ENCODE peak calls at places on chromosomes 6 and 20, in ten cellular contexts. One of them, this sample, is unnamed.

GRCh38 chr20:18537651-18538050 is 29.6 kb upstream of the SMIM26 start:
- DNase-seq in heart left ventricle: no peak
- DNase-seq in Panc1: no peak
- DNase-seq in tibial artery: no peak
- DNase-seq in thoracic aorta: no peak
- DNase-seq in CD4-positive, alpha-beta memory T cell: no peak
- DNase-seq in colonic mucosa: no peak
- DNase-seq in psoas muscle: no peak
- DNase-seq in PC-9: no peak
- DNase-seq in endodermal cell: no peak
- DNase-seq in this sample: no peak

GRCh38 chr6:45163952-45164766 is 164.0 kb upstream of the RUNX2 start:
- DNase-seq in heart left ventricle: no peak
- DNase-seq in Panc1: no peak
- DNase-seq in tibial artery: no peak
- DNase-seq in thoracic aorta: no peak
- DNase-seq in CD4-positive, alpha-beta memory T cell: no peak
- DNase-seq in colonic mucosa: no peak
- DNase-seq in psoas muscle: no peak
- DNase-seq in PC-9: no peak
- DNase-seq in endodermal cell: no peak
- DNase-seq in this sample: no peak

GRCh38 chr20:52593634-52594033 is 378.5 kb upstream of the TSHZ2 start:
- DNase-seq in heart left ventricle: no peak
- DNase-seq in Panc1: no peak
- DNase-seq in tibial artery: no peak
- DNase-seq in thoracic aorta: no peak
- DNase-seq in CD4-positive, alpha-beta memory T cell: no peak
- DNase-seq in colonic mucosa: no peak
- DNase-seq in psoas muscle: no peak
- DNase-seq in PC-9: no peak
- DNase-seq in endodermal cell: no peak
- DNase-seq in this sample: no peak

GRCh38 chr6:98678481-98678880 is 155.9 kb upstream of the POU3F2 start:
- DNase-seq in heart left ventricle: no peak
- DNase-seq in Panc1: no peak
- DNase-seq in tibial artery: no peak
- DNase-seq in thoracic aorta: no peak
- DNase-seq in CD4-positive, alpha-beta memory T cell: no peak
- DNase-seq in colonic mucosa: no peak
- DNase-seq in psoas muscle: no peak
- DNase-seq in PC-9: no peak
- DNase-seq in endodermal cell: no peak
- DNase-seq in this sample: no peak

GRCh38 chr6:169287675-169288074 is 34.0 kb upstream of the THBS2 start:
- DNase-seq in heart left ventricle: no peak
- DNase-seq in Panc1: no peak
- DNase-seq in tibial artery: no peak
- DNase-seq in thoracic aorta: no peak
- DNase-seq in CD4-positive, alpha-beta memory T cell: no peak
- DNase-seq in colonic mucosa: no peak
- DNase-seq in psoas muscle: no peak
- DNase-seq in PC-9: no peak
- DNase-seq in endodermal cell: no peak
- DNase-seq in this sample: no peak

GRCh38 chr20:39676857-39677351 is 714.8 kb downstream of the DHX35 start:
- DNase-seq in heart left ventricle: no peak
- DNase-seq in Panc1: no peak
- DNase-seq in tibial artery: no peak
- DNase-seq in thoracic aorta: no peak
- DNase-seq in CD4-positive, alpha-beta memory T cell: no peak
- DNase-seq in colonic mucosa: peak; percentile 20
- DNase-seq in psoas muscle: no peak
- DNase-seq in PC-9: no peak
- DNase-seq in endodermal cell: no peak
- DNase-seq in this sample: peak; percentile 79

GRCh38 chr20:64000906-64001305 is 20.0 kb downstream of the PRPF6 start:
- DNase-seq in heart left ventricle: no peak
- DNase-seq in Panc1: no peak
- DNase-seq in tibial artery: no peak
- DNase-seq in thoracic aorta: no peak
- DNase-seq in CD4-positive, alpha-beta memory T cell: no peak
- DNase-seq in colonic mucosa: no peak
- DNase-seq in psoas muscle: no peak
- DNase-seq in PC-9: no peak
- DNase-seq in endodermal cell: no peak
- DNase-seq in this sample: no peak

GRCh38 chr6:28543671-28544131 is 18.0 kb downstream of the GPX5 start:
- DNase-seq in heart left ventricle: no peak
- DNase-seq in Panc1: no peak
- DNase-seq in tibial artery: no peak
- DNase-seq in thoracic aorta: no peak
- DNase-seq in CD4-positive, alpha-beta memory T cell: peak; percentile 20
- DNase-seq in colonic mucosa: no peak
- DNase-seq in psoas muscle: no peak
- DNase-seq in PC-9: peak; percentile 37
- DNase-seq in endodermal cell: peak; percentile 74
- DNase-seq in this sample: no peak

GRCh38 chr20:19185083-19185482 is 27.4 kb upstream of the SLC24A3 start:
- DNase-seq in heart left ventricle: no peak
- DNase-seq in Panc1: no peak
- DNase-seq in tibial artery: no peak
- DNase-seq in thoracic aorta: no peak
- DNase-seq in CD4-positive, alpha-beta memory T cell: no peak
- DNase-seq in colonic mucosa: no peak
- DNase-seq in psoas muscle: no peak
- DNase-seq in PC-9: no peak
- DNase-seq in endodermal cell: no peak
- DNase-seq in this sample: peak; percentile 18

GRCh38 chr20:47610247-47610944 is 108.7 kb downstream of the NCOA3 start:
- DNase-seq in heart left ventricle: peak; percentile 34
- DNase-seq in Panc1: peak; percentile 79
- DNase-seq in tibial artery: no peak
- DNase-seq in thoracic aorta: peak; percentile 40
- DNase-seq in CD4-positive, alpha-beta memory T cell: peak; percentile 39
- DNase-seq in colonic mucosa: no peak
- DNase-seq in psoas muscle: no peak
- DNase-seq in PC-9: peak; percentile 35
- DNase-seq in endodermal cell: no peak
- DNase-seq in this sample: peak; percentile 52

GRCh38 chr20:4592316-4593148 is 129.2 kb upstream of the PRND start:
- DNase-seq in heart left ventricle: no peak
- DNase-seq in Panc1: no peak
- DNase-seq in tibial artery: no peak
- DNase-seq in thoracic aorta: no peak
- DNase-seq in CD4-positive, alpha-beta memory T cell: peak; percentile 38
- DNase-seq in colonic mucosa: peak; percentile 31
- DNase-seq in psoas muscle: peak; percentile 56
- DNase-seq in PC-9: peak; percentile 67
- DNase-seq in endodermal cell: peak; percentile 88
- DNase-seq in this sample: peak; percentile 33

DNA sequence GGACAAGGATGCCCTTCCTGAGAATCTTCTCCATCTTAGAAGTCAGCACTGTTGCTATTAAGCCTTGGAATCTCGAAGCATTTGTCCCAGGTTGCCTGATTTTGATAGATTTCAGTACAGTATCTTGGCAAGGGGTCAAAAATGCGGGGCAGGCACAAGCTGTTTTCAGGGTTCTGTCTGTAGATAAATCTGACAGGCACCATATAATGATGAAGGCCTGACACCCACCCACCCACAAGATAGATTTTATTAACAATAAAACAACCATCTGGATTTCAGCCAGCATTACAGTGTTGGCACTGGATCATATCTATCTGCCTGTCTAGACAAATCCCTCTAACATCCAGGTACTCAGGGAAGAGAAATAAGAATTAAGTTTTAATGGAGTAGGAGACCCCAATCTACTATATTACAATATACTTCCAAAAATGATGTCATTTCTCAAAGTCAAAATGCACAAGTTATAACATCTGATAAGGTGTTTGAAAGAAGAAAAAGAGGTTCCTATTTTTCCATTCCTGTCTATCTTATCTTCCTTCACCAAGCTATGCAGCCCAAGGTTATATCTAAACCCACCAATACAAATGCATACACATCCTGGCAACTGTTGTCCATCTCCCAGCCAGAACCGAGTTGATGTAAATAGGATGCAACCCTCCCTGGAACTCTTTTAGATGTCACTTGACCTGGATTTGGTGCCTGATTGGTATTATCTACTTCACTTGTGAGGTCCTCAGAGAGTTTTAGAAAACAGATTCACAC is 10.7 kb downstream of the NEDD9 start:
- DNase-seq in heart left ventricle: no peak
- DNase-seq in Panc1: no peak
- DNase-seq in tibial artery: no peak
- DNase-seq in thoracic aorta: no peak
- DNase-seq in CD4-positive, alpha-beta memory T cell: no peak
- DNase-seq in colonic mucosa: no peak
- DNase-seq in psoas muscle: no peak
- DNase-seq in PC-9: no peak
- DNase-seq in endodermal cell: no peak
- DNase-seq in this sample: no peak
- H3K4me1 ChIP-seq in heart left ventricle: peaks cover 87% of the 10 kb centered on the region
- H3K4me1 ChIP-seq in Panc1: no peaks in the 10 kb centered on the region
- H3K4me1 ChIP-seq in tibial artery: peaks cover 95% of the 10 kb centered on the region
- H3K4me1 ChIP-seq in thoracic aorta: peaks cover 70% of the 10 kb centered on the region
- H3K4me1 ChIP-seq in CD4-positive, alpha-beta memory T cell: peaks cover 57% of the 10 kb centered on the region
- H3K4me1 ChIP-seq in colonic mucosa: peaks cover 42% of the 10 kb centered on the region
- H3K4me1 ChIP-seq in psoas muscle: peaks cover 9% of the 10 kb centered on the region
- H3K4me1 ChIP-seq in PC-9: no peaks in the 10 kb centered on the region
- H3K4me1 ChIP-seq in endodermal cell: peaks cover 22% of the 10 kb centered on the region
- H3K4me1 ChIP-seq in this sample: peaks cover 31% of the 10 kb centered on the region

DNA sequence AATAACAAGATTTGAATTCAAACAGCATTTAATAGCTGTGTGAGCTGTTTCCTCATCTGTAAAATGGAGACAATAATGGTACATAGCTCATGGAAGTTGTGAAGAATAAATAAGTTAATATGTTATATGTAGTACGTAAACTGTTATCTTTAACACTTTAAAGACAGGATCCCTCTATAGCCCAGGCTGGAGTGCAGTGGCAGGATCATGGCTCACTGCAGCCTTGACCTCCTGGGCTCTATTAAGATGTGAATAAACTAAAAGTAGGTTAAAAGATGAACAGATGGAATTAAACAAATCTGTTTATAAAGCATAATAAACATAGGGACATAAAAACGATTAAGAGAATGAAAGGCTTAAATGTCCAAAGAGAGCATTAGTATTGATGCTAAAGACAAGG is 3.0 kb downstream of the AMD1 start:
- DNase-seq in heart left ventricle: no peak
- DNase-seq in Panc1: no peak
- DNase-seq in tibial artery: no peak
- DNase-seq in thoracic aorta: no peak
- DNase-seq in CD4-positive, alpha-beta memory T cell: no peak
- DNase-seq in colonic mucosa: no peak
- DNase-seq in psoas muscle: no peak
- DNase-seq in PC-9: no peak
- DNase-seq in endodermal cell: no peak
- DNase-seq in this sample: no peak
- H3K4me1 ChIP-seq in heart left ventricle: peaks cover 67% of the 10 kb centered on the region
- H3K4me1 ChIP-seq in Panc1: peaks cover 52% of the 10 kb centered on the region
- H3K4me1 ChIP-seq in tibial artery: peaks cover 61% of the 10 kb centered on the region
- H3K4me1 ChIP-seq in thoracic aorta: peaks cover 33% of the 10 kb centered on the region
- H3K4me1 ChIP-seq in CD4-positive, alpha-beta memory T cell: peaks cover 63% of the 10 kb centered on the region
- H3K4me1 ChIP-seq in colonic mucosa: peaks cover 38% of the 10 kb centered on the region
- H3K4me1 ChIP-seq in psoas muscle: peaks cover 52% of the 10 kb centered on the region
- H3K4me1 ChIP-seq in PC-9: peaks cover 60% of the 10 kb centered on the region
- H3K4me1 ChIP-seq in endodermal cell: no peaks in the 10 kb centered on the region
- H3K4me1 ChIP-seq in this sample: peaks cover 16% of the 10 kb centered on the region

GRCh38 chr6:52522655-52523054 is 54.2 kb downstream of the TRAM2 start:
- DNase-seq in heart left ventricle: no peak
- DNase-seq in Panc1: peak; percentile 38
- DNase-seq in tibial artery: no peak
- DNase-seq in thoracic aorta: no peak
- DNase-seq in CD4-positive, alpha-beta memory T cell: no peak
- DNase-seq in colonic mucosa: no peak
- DNase-seq in psoas muscle: no peak
- DNase-seq in PC-9: no peak
- DNase-seq in endodermal cell: no peak
- DNase-seq in this sample: no peak
- H3K4me1 ChIP-seq in heart left ventricle: peaks cover 47% of the 10 kb centered on the region
- H3K4me1 ChIP-seq in Panc1: peaks cover 53% of the 10 kb centered on the region
- H3K4me1 ChIP-seq in tibial artery: peaks cover 64% of the 10 kb centered on the region
- H3K4me1 ChIP-seq in thoracic aorta: peaks cover 22% of the 10 kb centered on the region
- H3K4me1 ChIP-seq in CD4-positive, alpha-beta memory T cell: no peaks in the 10 kb centered on the region
- H3K4me1 ChIP-seq in colonic mucosa: peaks cover 4% of the 10 kb centered on the region
- H3K4me1 ChIP-seq in psoas muscle: peaks cover 15% of the 10 kb centered on the region
- H3K4me1 ChIP-seq in PC-9: peaks cover 20% of the 10 kb centered on the region
- H3K4me1 ChIP-seq in endodermal cell: peaks cover 6% of the 10 kb centered on the region
- H3K4me1 ChIP-seq in this sample: peaks cover 12% of the 10 kb centered on the region

GRCh38 chr20:10902174-10902573 is 228.4 kb upstream of the JAG1 start:
- DNase-seq in heart left ventricle: no peak
- DNase-seq in Panc1: no peak
- DNase-seq in tibial artery: no peak
- DNase-seq in thoracic aorta: no peak
- DNase-seq in CD4-positive, alpha-beta memory T cell: no peak
- DNase-seq in colonic mucosa: no peak
- DNase-seq in psoas muscle: no peak
- DNase-seq in PC-9: no peak
- DNase-seq in endodermal cell: no peak
- DNase-seq in this sample: peak; percentile 76
- H3K4me1 ChIP-seq in heart left ventricle: peaks cover 22% of the 10 kb centered on the region
- H3K4me1 ChIP-seq in Panc1: no peaks in the 10 kb centered on the region
- H3K4me1 ChIP-seq in tibial artery: peaks cover 25% of the 10 kb centered on the region
- H3K4me1 ChIP-seq in thoracic aorta: peaks cover 11% of the 10 kb centered on the region
- H3K4me1 ChIP-seq in CD4-positive, alpha-beta memory T cell: no peaks in the 10 kb centered on the region
- H3K4me1 ChIP-seq in colonic mucosa: no peaks in the 10 kb centered on the region
- H3K4me1 ChIP-seq in psoas muscle: no peaks in the 10 kb centered on the region
- H3K4me1 ChIP-seq in PC-9: no peaks in the 10 kb centered on the region
- H3K4me1 ChIP-seq in endodermal cell: no peaks in the 10 kb centered on the region
- H3K4me1 ChIP-seq in this sample: peaks cover 3% of the 10 kb centered on the region

GRCh38 chr6:43921039-43921438 is 151.0 kb downstream of the VEGFA start:
- DNase-seq in heart left ventricle: no peak
- DNase-seq in Panc1: no peak
- DNase-seq in tibial artery: no peak
- DNase-seq in thoracic aorta: no peak
- DNase-seq in CD4-positive, alpha-beta memory T cell: no peak
- DNase-seq in colonic mucosa: no peak
- DNase-seq in psoas muscle: no peak
- DNase-seq in PC-9: no peak
- DNase-seq in endodermal cell: no peak
- DNase-seq in this sample: no peak

GRCh38 chr6:43923376-43924221 is 153.6 kb downstream of the VEGFA start:
- DNase-seq in heart left ventricle: no peak
- DNase-seq in Panc1: no peak
- DNase-seq in tibial artery: peak; percentile 57
- DNase-seq in thoracic aorta: no peak
- DNase-seq in CD4-positive, alpha-beta memory T cell: no peak
- DNase-seq in colonic mucosa: no peak
- DNase-seq in psoas muscle: no peak
- DNase-seq in PC-9: peak; percentile 35
- DNase-seq in endodermal cell: no peak
- DNase-seq in this sample: no peak

GRCh38 chr6:43921548-43922422 is 151.8 kb downstream of the VEGFA start:
- DNase-seq in heart left ventricle: no peak
- DNase-seq in Panc1: no peak
- DNase-seq in tibial artery: peak; percentile 43
- DNase-seq in thoracic aorta: no peak
- DNase-seq in CD4-positive, alpha-beta memory T cell: no peak
- DNase-seq in colonic mucosa: no peak
- DNase-seq in psoas muscle: no peak
- DNase-seq in PC-9: no peak
- DNase-seq in endodermal cell: no peak
- DNase-seq in this sample: no peak

GRCh38 chr6:43924222-43924702 is 154.3 kb downstream of the VEGFA start:
- DNase-seq in heart left ventricle: no peak
- DNase-seq in Panc1: no peak
- DNase-seq in tibial artery: peak; percentile 63
- DNase-seq in thoracic aorta: no peak
- DNase-seq in CD4-positive, alpha-beta memory T cell: peak; percentile 28
- DNase-seq in colonic mucosa: no peak
- DNase-seq in psoas muscle: no peak
- DNase-seq in PC-9: no peak
- DNase-seq in endodermal cell: no peak
- DNase-seq in this sample: no peak

GRCh38 chr6:43922423-43923375 is 152.7 kb downstream of the VEGFA start:
- DNase-seq in heart left ventricle: no peak
- DNase-seq in Panc1: no peak
- DNase-seq in tibial artery: peak; percentile 41
- DNase-seq in thoracic aorta: no peak
- DNase-seq in CD4-positive, alpha-beta memory T cell: no peak
- DNase-seq in colonic mucosa: no peak
- DNase-seq in psoas muscle: no peak
- DNase-seq in PC-9: no peak
- DNase-seq in endodermal cell: no peak
- DNase-seq in this sample: no peak
- H3K4me1 ChIP-seq in heart left ventricle: no peaks in the 10 kb centered on the region
- H3K4me1 ChIP-seq in Panc1: peaks cover 16% of the 10 kb centered on the region
- H3K4me1 ChIP-seq in tibial artery: peaks cover 7% of the 10 kb centered on the region
- H3K4me1 ChIP-seq in thoracic aorta: no peaks in the 10 kb centered on the region
- H3K4me1 ChIP-seq in CD4-positive, alpha-beta memory T cell: peaks cover 23% of the 10 kb centered on the region
- H3K4me1 ChIP-seq in colonic mucosa: peaks cover 3% of the 10 kb centered on the region
- H3K4me1 ChIP-seq in psoas muscle: no peaks in the 10 kb centered on the region
- H3K4me1 ChIP-seq in PC-9: peaks cover 42% of the 10 kb centered on the region
- H3K4me1 ChIP-seq in endodermal cell: peaks cover 19% of the 10 kb centered on the region
- H3K4me1 ChIP-seq in this sample: peaks cover 2% of the 10 kb centered on the region